ENCODE peak calls at places on chromosomes 4 and X, in seven cellular contexts. One of them, this sample, is unnamed.

GRCh38 chr4:2273657-2274319 is 11.9 kb upstream of the MXD4 start:
- DNase-seq in BJ: no peak
- DNase-seq in iris pigment epithelial cell: no peak
- DNase-seq in astrocyte of the hippocampus: no peak
- DNase-seq in ELR: no peak
- DNase-seq in midbrain: no peak
- DNase-seq in C1 segment of cervical spinal cord: no peak
- DNase-seq in this sample: no peak

GRCh38 chr4:80128941-80129340 is 55.9 kb upstream of the ANTXR2 start:
- DNase-seq in BJ: no peak
- DNase-seq in iris pigment epithelial cell: no peak
- DNase-seq in astrocyte of the hippocampus: no peak
- DNase-seq in ELR: no peak
- DNase-seq in midbrain: no peak
- DNase-seq in C1 segment of cervical spinal cord: no peak
- DNase-seq in this sample: no peak

GRCh38 chr4:30962949-30963348 is 242.8 kb downstream of the PCDH7 start:
- DNase-seq in BJ: no peak
- DNase-seq in iris pigment epithelial cell: peak; percentile 85
- DNase-seq in astrocyte of the hippocampus: peak; percentile 47
- DNase-seq in ELR: no peak
- DNase-seq in midbrain: no peak
- DNase-seq in C1 segment of cervical spinal cord: no peak
- DNase-seq in this sample: no peak

GRCh38 chr4:177155454-177155853 is 154.2 kb upstream of the NEIL3 start:
- DNase-seq in BJ: no peak
- DNase-seq in iris pigment epithelial cell: no peak
- DNase-seq in astrocyte of the hippocampus: no peak
- DNase-seq in ELR: peak; percentile 7
- DNase-seq in midbrain: no peak
- DNase-seq in C1 segment of cervical spinal cord: no peak
- DNase-seq in this sample: no peak

GRCh38 chr4:53614616-53615015 is 23.3 kb upstream of the LNX1 start:
- DNase-seq in BJ: no peak
- DNase-seq in iris pigment epithelial cell: no peak
- DNase-seq in astrocyte of the hippocampus: no peak
- DNase-seq in ELR: peak; percentile 11
- DNase-seq in midbrain: no peak
- DNase-seq in C1 segment of cervical spinal cord: no peak
- DNase-seq in this sample: no peak

GRCh38 chrX:118847676-118848075 is 24.1 kb downstream of the ZCCHC12 start:
- DNase-seq in BJ: no peak
- DNase-seq in iris pigment epithelial cell: peak; percentile 43
- DNase-seq in astrocyte of the hippocampus: peak; percentile 62
- DNase-seq in ELR: peak; percentile 60
- DNase-seq in midbrain: peak; percentile 75
- DNase-seq in C1 segment of cervical spinal cord: no peak
- DNase-seq in this sample: no peak

GRCh38 chr4:75598390-75598789 is 31.9 kb downstream of the CDKL2 start:
- DNase-seq in BJ: peak; percentile 25
- DNase-seq in iris pigment epithelial cell: peak; percentile 57
- DNase-seq in astrocyte of the hippocampus: peak; percentile 50
- DNase-seq in ELR: peak; percentile 55
- DNase-seq in midbrain: no peak
- DNase-seq in C1 segment of cervical spinal cord: no peak
- DNase-seq in this sample: no peak

GRCh38 chr4:17336524-17336941 is 175.4 kb downstream of the QDPR start:
- DNase-seq in BJ: no peak
- DNase-seq in iris pigment epithelial cell: peak; percentile 11
- DNase-seq in astrocyte of the hippocampus: peak; percentile 39
- DNase-seq in ELR: peak; percentile 27
- DNase-seq in midbrain: no peak
- DNase-seq in C1 segment of cervical spinal cord: no peak
- DNase-seq in this sample: no peak

GRCh38 chr4:149264093-149264733 is 551.4 kb downstream of the IQCM start:
- DNase-seq in BJ: no peak
- DNase-seq in iris pigment epithelial cell: peak; percentile 60
- DNase-seq in astrocyte of the hippocampus: peak; percentile 76
- DNase-seq in ELR: peak; percentile 69
- DNase-seq in midbrain: no peak
- DNase-seq in C1 segment of cervical spinal cord: no peak
- DNase-seq in this sample: no peak

GRCh38 chrX:68112321-68112720 is 321.0 kb downstream of the OPHN1 start:
- DNase-seq in BJ: no peak
- DNase-seq in iris pigment epithelial cell: peak; percentile 1
- DNase-seq in astrocyte of the hippocampus: peak; percentile 40
- DNase-seq in ELR: peak; percentile 45
- DNase-seq in midbrain: no peak
- DNase-seq in C1 segment of cervical spinal cord: no peak
- DNase-seq in this sample: no peak

GRCh38 chrX:138775501-138775900 is 64.0 kb upstream of the FGF13 start:
- DNase-seq in BJ: no peak
- DNase-seq in iris pigment epithelial cell: peak; percentile 41
- DNase-seq in astrocyte of the hippocampus: peak; percentile 56
- DNase-seq in ELR: peak; percentile 27
- DNase-seq in midbrain: no peak
- DNase-seq in C1 segment of cervical spinal cord: no peak
- DNase-seq in this sample: no peak

GRCh38 chr4:7390906-7391636 is 43.7 kb downstream of the PSAPL1 start:
- DNase-seq in BJ: no peak
- DNase-seq in iris pigment epithelial cell: no peak
- DNase-seq in astrocyte of the hippocampus: no peak
- DNase-seq in ELR: no peak
- DNase-seq in midbrain: no peak
- DNase-seq in C1 segment of cervical spinal cord: no peak
- DNase-seq in this sample: no peak

GRCh38 chrX:124346064-124346876 is at the start of gene SH2D1A:
- DNase-seq in BJ: no peak
- DNase-seq in iris pigment epithelial cell: no peak
- DNase-seq in astrocyte of the hippocampus: no peak
- DNase-seq in ELR: no peak
- DNase-seq in midbrain: no peak
- DNase-seq in C1 segment of cervical spinal cord: no peak
- DNase-seq in this sample: no peak

GRCh38 chr4:3475041-3475712 is 12.1 kb downstream of the DOK7 start:
- DNase-seq in BJ: no peak
- DNase-seq in iris pigment epithelial cell: no peak
- DNase-seq in astrocyte of the hippocampus: no peak
- DNase-seq in ELR: no peak
- DNase-seq in midbrain: no peak
- DNase-seq in C1 segment of cervical spinal cord: no peak
- DNase-seq in this sample: no peak

GRCh38 chrX:402857-403256 is 16.1 kb upstream of the PPP2R3B start:
- DNase-seq in BJ: no peak
- DNase-seq in iris pigment epithelial cell: no peak
- DNase-seq in astrocyte of the hippocampus: no peak
- DNase-seq in ELR: no peak
- DNase-seq in midbrain: no peak
- DNase-seq in C1 segment of cervical spinal cord: no peak
- DNase-seq in this sample: no peak

GRCh38 chrX:38768079-38768478 is 33.2 kb upstream of the MID1IP1 start:
- DNase-seq in BJ: no peak
- DNase-seq in iris pigment epithelial cell: peak; percentile 17
- DNase-seq in astrocyte of the hippocampus: peak; percentile 26
- DNase-seq in ELR: peak; percentile 35
- DNase-seq in midbrain: peak; percentile 24
- DNase-seq in C1 segment of cervical spinal cord: no peak
- DNase-seq in this sample: no peak

GRCh38 chrX:100512471-100512870 is 72.3 kb upstream of the TNMD start:
- DNase-seq in BJ: no peak
- DNase-seq in iris pigment epithelial cell: peak; percentile 7
- DNase-seq in astrocyte of the hippocampus: peak; percentile 21
- DNase-seq in ELR: peak; percentile 21
- DNase-seq in midbrain: peak; percentile 3
- DNase-seq in C1 segment of cervical spinal cord: no peak
- DNase-seq in this sample: no peak

GRCh38 chr4:51843309-51844156 is 580 bp downstream of the DCUN1D4 start:
- DNase-seq in BJ: no peak
- DNase-seq in iris pigment epithelial cell: peak; percentile 69
- DNase-seq in astrocyte of the hippocampus: peak; percentile 80
- DNase-seq in ELR: peak; percentile 66
- DNase-seq in midbrain: peak; percentile 61
- DNase-seq in C1 segment of cervical spinal cord: peak; percentile 69
- DNase-seq in this sample: peak; percentile 48

GRCh38 chrX:19846995-19847790 is 40.2 kb downstream of the SH3KBP1 start:
- DNase-seq in BJ: peak; percentile 70
- DNase-seq in iris pigment epithelial cell: peak; percentile 92
- DNase-seq in astrocyte of the hippocampus: peak; percentile 75
- DNase-seq in ELR: peak; percentile 85
- DNase-seq in midbrain: no peak
- DNase-seq in C1 segment of cervical spinal cord: no peak
- DNase-seq in this sample: no peak

GRCh38 chrX:67338262-67338661 is 205.6 kb upstream of the AR start:
- DNase-seq in BJ: no peak
- DNase-seq in iris pigment epithelial cell: no peak
- DNase-seq in astrocyte of the hippocampus: no peak
- DNase-seq in ELR: no peak
- DNase-seq in midbrain: no peak
- DNase-seq in C1 segment of cervical spinal cord: no peak
- DNase-seq in this sample: no peak

GRCh38 chrX:38991656-38992558 is 190.6 kb downstream of the MID1IP1 start:
- DNase-seq in BJ: no peak
- DNase-seq in iris pigment epithelial cell: no peak
- DNase-seq in astrocyte of the hippocampus: no peak
- DNase-seq in ELR: peak; percentile 22
- DNase-seq in midbrain: no peak
- DNase-seq in C1 segment of cervical spinal cord: no peak
- DNase-seq in this sample: no peak

GRCh38 chr4:88731359-88731758 is 33.7 kb upstream of the NAP1L5 start:
- DNase-seq in BJ: no peak
- DNase-seq in iris pigment epithelial cell: no peak
- DNase-seq in astrocyte of the hippocampus: no peak
- DNase-seq in ELR: no peak
- DNase-seq in midbrain: no peak
- DNase-seq in C1 segment of cervical spinal cord: no peak
- DNase-seq in this sample: no peak

GRCh38 chr4:85165808-85166207 is 199.3 kb upstream of the WDFY3 start:
- DNase-seq in BJ: no peak
- DNase-seq in iris pigment epithelial cell: no peak
- DNase-seq in astrocyte of the hippocampus: no peak
- DNase-seq in ELR: no peak
- DNase-seq in midbrain: no peak
- DNase-seq in C1 segment of cervical spinal cord: no peak
- DNase-seq in this sample: no peak

GRCh38 chr4:72300126-72300525 is 268.3 kb downstream of the NPFFR2 start:
- DNase-seq in BJ: no peak
- DNase-seq in iris pigment epithelial cell: no peak
- DNase-seq in astrocyte of the hippocampus: no peak
- DNase-seq in ELR: no peak
- DNase-seq in midbrain: no peak
- DNase-seq in C1 segment of cervical spinal cord: no peak
- DNase-seq in this sample: no peak

GRCh38 chr4:156197216-156197615 is 243.6 kb upstream of the CTSO start:
- DNase-seq in BJ: no peak
- DNase-seq in iris pigment epithelial cell: no peak
- DNase-seq in astrocyte of the hippocampus: no peak
- DNase-seq in ELR: no peak
- DNase-seq in midbrain: no peak
- DNase-seq in C1 segment of cervical spinal cord: no peak
- DNase-seq in this sample: no peak

GRCh38 chrX:41351923-41352322 is 18.0 kb downstream of the DDX3X start:
- DNase-seq in BJ: no peak
- DNase-seq in iris pigment epithelial cell: no peak
- DNase-seq in astrocyte of the hippocampus: no peak
- DNase-seq in ELR: no peak
- DNase-seq in midbrain: no peak
- DNase-seq in C1 segment of cervical spinal cord: no peak
- DNase-seq in this sample: no peak

GRCh38 chrX:51853251-51853650 is 40.2 kb upstream of the MAGED1 start:
- DNase-seq in BJ: no peak
- DNase-seq in iris pigment epithelial cell: no peak
- DNase-seq in astrocyte of the hippocampus: no peak
- DNase-seq in ELR: no peak
- DNase-seq in midbrain: no peak
- DNase-seq in C1 segment of cervical spinal cord: no peak
- DNase-seq in this sample: no peak

GRCh38 chrX:54920610-54921426 is at the start of gene TRO:
- DNase-seq in BJ: no peak
- DNase-seq in iris pigment epithelial cell: peak; percentile 1
- DNase-seq in astrocyte of the hippocampus: peak; percentile 42
- DNase-seq in ELR: no peak
- DNase-seq in midbrain: no peak
- DNase-seq in C1 segment of cervical spinal cord: no peak
- DNase-seq in this sample: no peak

GRCh38 chr4:1274871-1275270 is 14.8 kb upstream of the MAEA start:
- DNase-seq in BJ: no peak
- DNase-seq in iris pigment epithelial cell: no peak
- DNase-seq in astrocyte of the hippocampus: no peak
- DNase-seq in ELR: peak; percentile 41
- DNase-seq in midbrain: no peak
- DNase-seq in C1 segment of cervical spinal cord: no peak
- DNase-seq in this sample: no peak

GRCh38 chr4:184287697-184288255 is 70.1 kb upstream of the ENPP6 start:
- DNase-seq in BJ: no peak
- DNase-seq in iris pigment epithelial cell: peak; percentile 71
- DNase-seq in astrocyte of the hippocampus: peak; percentile 35
- DNase-seq in ELR: peak; percentile 50
- DNase-seq in midbrain: peak; percentile 53
- DNase-seq in C1 segment of cervical spinal cord: no peak
- DNase-seq in this sample: no peak

GRCh38 chr4:3231431-3231980 is 17.5 kb upstream of the MSANTD1 start:
- DNase-seq in BJ: no peak
- DNase-seq in iris pigment epithelial cell: no peak
- DNase-seq in astrocyte of the hippocampus: peak; percentile 54
- DNase-seq in ELR: no peak
- DNase-seq in midbrain: no peak
- DNase-seq in C1 segment of cervical spinal cord: no peak
- DNase-seq in this sample: no peak

This sample was measured in NCI-H187.